ENCODE peak calls at places on chromosome 9, in six cellular contexts. E, C, L, O, Y and Q are unnamed samples.

GRCh38 chr9:111621895-111622480 is 9.1 kb upstream of the DNAJC25 start:
- DNase-seq in C (peak; percentile 69), O (peak; percentile 14), Y (no peak), L (no peak), E (no peak), Q (peak; percentile 75)

GRCh38 chr9:19432473-19432872 is 23.7 kb downstream of the ACER2 start:
- DNase-seq in C (no peak), E (no peak), O (no peak), L (no peak), Y (no peak), Q (no peak)

GRCh38 chr9:23669776-23670175 is 156.3 kb downstream of the ELAVL2 start:
- DNase-seq in L (no peak), E (no peak), O (no peak), C (no peak), Y (no peak), Q (no peak)

GRCh38 chr9:84343111-84343521 is 2.6 kb upstream of the SLC28A3 start:
- DNase-seq in C (peak; percentile 90), L (no peak), Y (no peak), E (no peak), O (no peak), Q (peak; percentile 17)

GRCh38 chr9:995776-996175 is 19.3 kb downstream of the DMRT3 start:
- DNase-seq in Y (no peak), C (no peak), E (no peak), L (no peak), O (peak; percentile 15), Q (peak; percentile 50)

GRCh38 chr9:117768740-117769400 is 64.7 kb downstream of the TLR4 start:
- DNase-seq in L (no peak), O (no peak), Y (no peak), E (no peak), C (no peak), Q (peak; percentile 5)

GRCh38 chr9:14903040-14903439 is 7.2 kb downstream of the FREM1 start:
- DNase-seq in O (no peak), E (no peak), Y (no peak), L (no peak), C (no peak), Q (no peak)

GRCh38 chr9:79195904-79196303 is 375.9 kb upstream of the TLE4 start:
- DNase-seq in Y (no peak), O (no peak), E (peak; percentile 72), C (peak; percentile 87), L (no peak), Q (peak; percentile 85)

GRCh38 chr9:81789751-81790150 is 100.4 kb upstream of the TLE1 start:
- DNase-seq in C (peak; percentile 77), O (no peak), L (no peak), Y (no peak), E (no peak), Q (peak; percentile 67)

GRCh38 chr9:90034071-90034470 is 429.3 kb downstream of the GADD45G start:
- DNase-seq in C (no peak), Y (no peak), L (no peak), O (no peak), E (no peak), Q (no peak)

GRCh38 chr9:94915476-94916450 is 189.3 kb downstream of the AOPEP start:
- DNase-seq in Y (no peak), C (no peak), O (no peak), L (no peak), E (no peak), Q (no peak)

GRCh38 chr9:137618105-137619067 is at the start of gene EHMT1:
- DNase-seq in E (peak; percentile 29), L (peak; percentile 79), O (peak; percentile 76), C (peak; percentile 90), Y (peak; percentile 96), Q (peak; percentile 95)

GRCh38 chr9:133996531-133997520 is 4.7 kb upstream of the VAV2 start:
- DNase-seq in O (no peak), C (peak; percentile 22), Y (peak; percentile 64), L (no peak), E (no peak), Q (peak; percentile 54)

GRCh38 chr9:96116275-96117051 is 185.5 kb downstream of the HSD17B3 start:
- DNase-seq in O (no peak), Y (no peak), E (no peak), L (peak; percentile 81), C (peak; percentile 11), Q (no peak)

GRCh38 chr9:106956971-106957370 is 94.0 kb downstream of the ZNF462 start:
- DNase-seq in E (no peak), Y (no peak), O (no peak), L (no peak), C (peak; percentile 56), Q (peak; percentile 77)

GRCh38 chr9:81682797-81683196 is 6.5 kb downstream of the TLE1 start:
- DNase-seq in Y (no peak), C (peak; percentile 80), L (peak; percentile 13), O (no peak), E (no peak), Q (no peak)

GRCh38 chr9:81182421-81182820 is 506.9 kb downstream of the TLE1 start:
- DNase-seq in E (peak; percentile 16), C (peak; percentile 25), Y (no peak), O (peak; percentile 40), L (no peak), Q (peak; percentile 15)

GRCh38 chr9:109117856-109118801 is 1.6 kb downstream of the TMEM245 start:
- DNase-seq in O (peak; percentile 79), C (peak; percentile 96), Y (no peak), L (no peak), E (no peak), Q (peak; percentile 62)

GRCh38 chr9:17229945-17230560 is 95.2 kb downstream of the CNTLN start:
- DNase-seq in O (no peak), L (no peak), E (no peak), C (no peak), Y (no peak), Q (no peak)

GRCh38 chr9:97773091-97773490 is 76.0 kb upstream of the XPA start:
- DNase-seq in L (no peak), C (no peak), O (no peak), Y (no peak), E (no peak), Q (peak; percentile 38)

GRCh38 chr9:110095776-110096175 is 112.2 kb downstream of the C9orf152 start:
- DNase-seq in L (no peak), C (peak; percentile 78), O (peak; percentile 52), Y (no peak), E (no peak), Q (peak; percentile 84)

GRCh38 chr9:114314256-114314867 is 8.5 kb upstream of the ORM1 start:
- DNase-seq in O (peak; percentile 23), E (no peak), L (no peak), Y (peak; percentile 1), C (no peak), Q (no peak)

GRCh38 chr9:73655363-73655762 is 503.7 kb downstream of the ANXA1 start:
- DNase-seq in L (no peak), E (no peak), O (no peak), Y (no peak), C (no peak), Q (no peak)

GRCh38 chr9:114681594-114682332 is at the start of gene TEX48:
- DNase-seq in O (peak; percentile 73), Y (peak; percentile 78), C (peak; percentile 79), L (no peak), E (no peak), Q (peak; percentile 87)

GRCh38 chr9:18384066-18384465 is 89.9 kb upstream of the ADAMTSL1 start:
- DNase-seq in C (no peak), O (no peak), Y (no peak), L (no peak), E (no peak), Q (peak; percentile 23)

GRCh38 chr9:130348341-130348740 is 82.8 kb downstream of the HMCN2 start:
- DNase-seq in O (no peak), C (no peak), Y (peak; percentile 76), L (no peak), E (no peak), Q (no peak)
- H3K27me3 ChIP-seq in O (no peaks in the 10 kb centered on the region), C (no peaks in the 10 kb centered on the region), Y (peaks cover 60% of the 10 kb centered on the region), L (no peaks in the 10 kb centered on the region), E (peaks cover 13% of the 10 kb centered on the region), Q (no peaks in the 10 kb centered on the region)

DNA sequence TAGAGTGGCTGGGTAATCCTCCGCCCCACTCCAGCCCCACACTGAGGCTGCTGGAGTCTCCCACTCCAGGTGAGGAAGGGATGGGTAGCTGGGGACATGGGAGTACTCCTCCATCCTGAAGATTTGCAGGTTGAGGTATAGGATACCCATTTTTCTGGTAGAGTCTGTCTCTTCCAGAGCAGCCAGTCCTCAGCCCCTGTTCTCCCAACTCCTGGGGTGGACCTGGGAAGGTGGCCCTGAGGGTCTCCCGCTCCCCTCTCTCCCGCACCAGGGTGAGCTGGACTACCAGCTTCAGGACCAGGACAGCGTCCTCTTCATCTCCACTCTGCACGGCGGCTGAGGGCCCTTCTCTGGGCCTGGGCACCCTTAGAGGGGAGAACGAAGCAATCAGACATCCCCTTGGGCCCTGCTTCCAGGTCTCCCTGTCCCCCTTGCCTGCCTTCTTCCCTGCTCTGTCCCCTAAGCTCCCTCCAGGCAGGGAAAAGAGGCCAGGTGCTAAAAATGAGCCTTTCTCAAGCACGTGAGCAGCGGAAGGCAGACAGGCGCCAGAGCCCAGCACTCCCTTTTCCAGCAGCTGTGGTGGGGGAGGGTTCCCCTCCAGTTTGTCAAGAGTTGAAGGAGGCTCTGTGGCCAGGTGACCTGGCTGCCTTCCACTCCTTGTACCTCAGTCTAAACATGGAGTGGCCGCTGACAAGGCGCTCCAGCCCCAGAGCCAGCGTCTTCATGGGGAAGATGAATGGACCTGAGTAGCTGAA is 18.4 kb downstream of the URM1 start:
- DNase-seq in O (no peak), Y (no peak), C (no peak), E (no peak), L (no peak), Q (no peak)
- H3K27me3 ChIP-seq in O (no peaks in the 10 kb centered on the region), Y (no peaks in the 10 kb centered on the region), C (peaks cover 48% of the 10 kb centered on the region), E (no peaks in the 10 kb centered on the region), L (no peaks in the 10 kb centered on the region), Q (no peaks in the 10 kb centered on the region)

GRCh38 chr9:126626117-126627022 is 12.6 kb downstream of the LMX1B start:
- DNase-seq in Y (no peak), C (no peak), L (no peak), O (no peak), E (no peak), Q (no peak)

GRCh38 chr9:126631254-126631653 is 17.5 kb downstream of the LMX1B start:
- DNase-seq in C (peak; percentile 17), E (no peak), L (no peak), Y (no peak), O (no peak), Q (peak; percentile 15)

GRCh38 chr9:126628146-126628545 is 14.4 kb downstream of the LMX1B start:
- DNase-seq in E (no peak), L (no peak), O (no peak), Y (no peak), C (no peak), Q (no peak)

GRCh38 chr9:126630458-126631237 is 16.9 kb downstream of the LMX1B start:
- DNase-seq in Y (no peak), C (no peak), O (peak; percentile 61), E (no peak), L (no peak), Q (no peak)

GRCh38 chr9:126629007-126629674 is 15.4 kb downstream of the LMX1B start:
- DNase-seq in L (no peak), C (no peak), E (no peak), Y (no peak), O (no peak), Q (no peak)
- H3K27me3 ChIP-seq in L (no peaks in the 10 kb centered on the region), C (peaks cover 100% of the 10 kb centered on the region), E (peaks cover 84% of the 10 kb centered on the region), Y (peaks cover 100% of the 10 kb centered on the region), O (no peaks in the 10 kb centered on the region), Q (peaks cover 35% of the 10 kb centered on the region)

DNA sequence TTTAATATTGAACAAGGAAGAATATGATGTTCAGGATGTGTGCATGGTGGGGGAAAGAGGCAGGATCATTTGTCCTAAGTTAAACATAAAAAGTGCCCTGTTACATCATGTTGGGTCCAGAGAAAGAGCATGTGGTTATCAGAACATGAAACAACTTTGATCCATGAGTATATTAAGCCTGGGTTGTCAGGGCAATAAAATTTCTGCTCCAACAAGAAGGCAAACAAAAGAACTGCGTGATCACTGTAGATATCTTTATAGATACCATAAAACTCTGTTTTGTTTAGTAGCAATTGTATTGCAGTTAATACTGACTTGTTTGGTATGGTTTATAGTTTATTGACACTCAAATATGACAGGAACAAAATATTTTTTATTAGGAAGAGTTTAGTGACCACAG is 35.2 kb downstream of the PCA3 start:
- DNase-seq in Y (no peak), L (no peak), O (no peak), E (no peak), C (no peak), Q (no peak)
- H3K27me3 ChIP-seq in Y (no peaks in the 10 kb centered on the region), L (no peaks in the 10 kb centered on the region), O (peaks cover 5% of the 10 kb centered on the region), E (peaks cover 10% of the 10 kb centered on the region), C (no peaks in the 10 kb centered on the region), Q (peaks cover 6% of the 10 kb centered on the region)